ENCODE peak calls at places on chromosomes 2 and 18, in nine cellular contexts. Z is cardiac fibroblast, X is adrenal gland, G is A549, K is HFF-Myc, B is cardiac muscle cell, O is lower lobe of right lung, P is hepatocyte, J is tibial nerve. Q is an unnamed sample.
A peak's percentile ranks its signal among the peaks of the same experiment; 100 is the strongest.

GRCh38 chr2:145563752-145564615 is 1044.1 kb upstream of the ZEB2 start:
- DNase-seq in B (no peak), O (no peak), P (peak; percentile 41), G (no peak), K (no peak), X (no peak), J (no peak), Z (peak; percentile 12), Q (no peak)

GRCh38 chr18:76619342-76620315 is 124.6 kb upstream of the ZNF516 start:
- DNase-seq in G (no peak), P (peak; percentile 78), B (peak; percentile 88), J (peak; percentile 59), K (no peak), Z (peak; percentile 79), X (peak; percentile 94), O (peak; percentile 80), Q (no peak)

GRCh38 chr2:15198051-15198450 is 363.1 kb downstream of the NBAS start:
- DNase-seq in J (no peak), K (no peak), X (no peak), B (no peak), G (no peak), O (no peak), P (no peak), Z (no peak), Q (no peak)

GRCh38 chr2:169999041-169999440 is 171.8 kb downstream of the UBR3 start:
- DNase-seq in B (no peak), G (no peak), O (no peak), J (no peak), Z (no peak), P (no peak), K (peak; percentile 19), X (no peak), Q (no peak)

GRCh38 chr2:173884403-173884802 is 80.8 kb downstream of the SP3 start:
- DNase-seq in G (no peak), O (peak; percentile 69), Z (peak; percentile 66), K (no peak), J (peak; percentile 37), X (peak; percentile 73), P (peak; percentile 29), B (peak; percentile 70), Q (peak; percentile 30)

GRCh38 chr2:200482194-200482593 is 27.7 kb downstream of the KCTD18 start:
- DNase-seq in Z (no peak), P (no peak), J (no peak), O (no peak), X (no peak), G (no peak), B (no peak), K (no peak), Q (peak; percentile 75)

GRCh38 chr2:78553866-78554647 is 471.4 kb upstream of the REG3G start:
- DNase-seq in J (no peak), X (no peak), P (no peak), O (no peak), K (no peak), G (no peak), Z (no peak), B (peak; percentile 40), Q (peak; percentile 60)

GRCh38 chr2:37871453-37872191 is 53.5 kb upstream of the RMDN2 start:
- DNase-seq in P (peak; percentile 53), B (no peak), O (no peak), J (no peak), K (no peak), X (no peak), G (no peak), Z (peak; percentile 87), Q (no peak)

GRCh38 chr2:44943031-44943692 is 1.7 kb downstream of the SIX3 start:
- DNase-seq in K (no peak), G (no peak), Z (no peak), X (no peak), O (no peak), P (no peak), B (no peak), J (no peak), Q (peak; percentile 34)

GRCh38 chr2:44943693-44944101 is 2.2 kb downstream of the SIX3 start:
- DNase-seq in O (no peak), X (no peak), G (no peak), B (no peak), Z (no peak), J (no peak), P (no peak), K (no peak), Q (peak; percentile 51)

GRCh38 chr2:44941551-44942234 is at the start of gene SIX3:
- DNase-seq in P (no peak), K (no peak), O (no peak), Z (no peak), B (no peak), X (no peak), G (no peak), J (no peak), Q (peak; percentile 80)

GRCh38 chr2:44940612-44941464 is 664 bp upstream of the SIX3 start:
- DNase-seq in J (no peak), K (no peak), G (no peak), B (no peak), O (no peak), X (no peak), Z (no peak), P (no peak), Q (no peak)

DNA sequence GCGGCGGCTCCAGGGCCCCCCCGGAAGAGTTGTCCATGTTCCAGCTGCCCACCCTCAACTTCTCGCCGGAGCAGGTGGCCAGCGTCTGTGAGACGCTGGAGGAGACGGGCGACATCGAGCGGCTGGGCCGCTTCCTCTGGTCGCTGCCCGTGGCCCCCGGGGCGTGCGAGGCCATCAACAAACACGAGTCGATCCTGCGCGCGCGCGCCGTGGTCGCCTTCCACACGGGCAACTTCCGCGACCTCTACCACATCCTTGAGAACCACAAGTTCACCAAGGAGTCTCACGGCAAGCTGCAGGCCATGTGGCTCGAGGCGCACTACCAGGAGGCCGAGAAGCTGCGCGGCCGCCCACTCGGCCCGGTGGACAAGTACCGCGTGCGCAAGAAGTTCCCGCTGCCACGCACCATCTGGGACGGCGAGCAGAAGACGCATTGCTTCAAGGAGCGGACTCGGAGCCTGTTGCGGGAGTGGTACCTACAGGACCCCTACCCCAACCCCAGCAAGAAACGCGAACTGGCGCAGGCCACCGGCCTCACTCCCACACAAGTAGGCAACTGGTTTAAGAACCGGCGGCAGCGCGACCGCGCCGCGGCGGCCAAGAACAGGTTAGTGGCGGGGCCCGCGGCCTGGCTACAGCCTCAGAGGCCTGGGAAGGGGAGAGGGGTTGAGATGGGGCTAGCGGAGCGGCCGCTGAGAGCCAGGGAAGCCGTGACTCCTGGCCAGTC is 965 bp downstream of the SIX3 start:
- DNase-seq in K (no peak), X (no peak), Z (no peak), P (no peak), O (peak; percentile 48), J (no peak), G (no peak), B (no peak), Q (peak; percentile 60)
- TF ChIP-seq CTCF in K (no peak), X (no peak), Z (no peak), P (no peak), O (no peak), J (no peak), G (no peak), B (no peak), Q (no peak)

GRCh38 chr18:45588284-45588683 is 27.0 kb upstream of the SLC14A2 start:
- DNase-seq in G (no peak), P (peak; percentile 27), Z (no peak), X (no peak), O (no peak), B (no peak), J (no peak), K (peak; percentile 79), Q (no peak)

GRCh38 chr18:45589559-45590041 is 25.7 kb upstream of the SLC14A2 start:
- DNase-seq in G (no peak), O (no peak), B (no peak), X (peak; percentile 19), K (peak; percentile 96), J (no peak), P (no peak), Z (peak; percentile 54), Q (no peak)

GRCh38 chr18:45590546-45590945 is 24.7 kb upstream of the SLC14A2 start:
- DNase-seq in X (no peak), K (no peak), J (no peak), Z (no peak), G (no peak), B (no peak), P (no peak), O (no peak), Q (no peak)

GRCh38 chr18:45590060-45590537 is 25.2 kb upstream of the SLC14A2 start:
- DNase-seq in X (no peak), J (no peak), G (no peak), Z (no peak), K (no peak), B (no peak), P (peak; percentile 30), O (no peak), Q (no peak)

DNA sequence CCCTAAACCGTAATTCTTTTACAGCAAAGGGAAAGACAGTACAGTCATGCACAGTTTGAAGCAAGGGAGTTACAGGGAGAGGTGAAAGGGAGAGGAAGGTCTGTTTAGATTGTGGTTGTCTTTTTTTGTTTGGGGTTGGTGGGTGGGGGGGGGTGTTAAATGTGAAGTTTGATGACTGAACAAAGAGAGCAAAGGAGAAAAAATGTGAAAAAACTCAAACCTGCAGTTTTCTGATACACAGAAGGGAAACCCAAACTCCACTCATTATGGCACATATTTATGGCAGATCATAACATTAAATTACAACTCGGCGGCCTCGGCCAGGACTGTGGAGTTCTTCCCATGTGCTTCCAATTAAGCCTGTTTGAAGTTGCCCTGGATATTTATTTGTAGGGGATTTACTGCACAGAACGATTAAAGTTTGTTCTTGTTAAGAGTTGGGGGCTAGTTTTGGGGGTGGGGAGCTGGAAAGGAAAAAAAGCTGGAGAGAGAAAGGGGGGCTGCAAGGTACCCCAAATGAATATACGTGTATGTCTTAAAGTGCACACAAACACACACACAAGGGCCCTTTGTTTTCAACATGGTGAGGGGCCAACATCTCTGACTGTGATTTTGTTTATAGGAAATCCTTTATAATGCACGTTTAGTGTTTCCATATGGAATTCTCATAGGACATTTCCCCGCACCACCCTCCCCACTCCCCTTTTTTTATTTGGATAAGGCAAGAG is 26.3 kb upstream of the SLC14A2 start:
- DNase-seq in Z (no peak), K (peak; percentile 76), G (peak; percentile 3), J (no peak), X (no peak), O (no peak), P (peak; percentile 70), B (no peak), Q (no peak)
- TF ChIP-seq CTCF in Z (no peak), K (no peak), G (no peak), J (no peak), X (no peak), O (no peak), P (no peak), B (no peak), Q (no peak)

DNA sequence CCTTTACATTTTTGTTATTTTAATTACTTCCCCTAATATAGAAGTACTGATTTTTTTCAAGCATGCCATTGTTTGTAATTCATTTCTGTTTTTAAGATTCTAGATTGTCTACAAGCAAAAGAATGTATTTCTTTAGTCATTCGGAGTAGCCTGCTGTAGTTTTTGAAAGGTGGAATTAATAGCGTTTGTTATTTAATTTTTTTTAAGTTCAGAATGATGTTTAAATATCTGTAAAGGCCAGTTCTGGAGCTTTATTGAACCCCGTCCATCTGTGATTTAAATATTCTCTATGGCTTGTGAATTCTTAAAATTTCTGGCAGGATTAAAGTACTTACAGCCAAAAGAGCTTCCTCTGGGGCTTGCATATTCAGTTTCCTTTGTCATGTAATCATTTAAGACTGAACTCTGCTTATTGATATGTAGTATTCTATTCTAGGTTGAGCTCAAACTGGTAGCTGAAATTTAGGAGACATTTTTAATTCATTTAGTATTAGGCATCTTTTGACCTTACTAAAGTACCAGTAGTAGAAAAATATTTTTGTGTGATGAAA is 5.2 kb downstream of the TGIF1 start:
- DNase-seq in Z (no peak), B (no peak), X (no peak), G (no peak), O (no peak), K (no peak), P (no peak), J (no peak), Q (no peak)
- TF ChIP-seq CTCF in Z (no peak), B (no peak), X (no peak), G (no peak), O (no peak), K (no peak), P (no peak), J (no peak), Q (no peak)

GRCh38 chr2:9993490-9994165 is 42.1 kb downstream of the GRHL1 start:
- DNase-seq in O (no peak), X (no peak), Z (no peak), K (no peak), G (no peak), P (no peak), J (no peak), B (no peak), Q (no peak)

GRCh38 chr2:9994462-9994861 is 43.0 kb downstream of the GRHL1 start:
- DNase-seq in O (no peak), J (no peak), G (no peak), B (no peak), K (no peak), P (no peak), Z (no peak), X (no peak), Q (no peak)

GRCh38 chr2:9990735-9991134 is 39.2 kb downstream of the GRHL1 start:
- DNase-seq in K (no peak), G (no peak), X (peak; percentile 61), P (no peak), Z (peak; percentile 25), B (no peak), J (no peak), O (no peak), Q (no peak)

GRCh38 chr2:9991221-9991620 is 39.7 kb downstream of the GRHL1 start:
- DNase-seq in X (no peak), G (no peak), O (no peak), J (no peak), Z (no peak), K (no peak), P (peak; percentile 42), B (no peak), Q (no peak)

GRCh38 chr2:9991829-9992273 is 40.4 kb downstream of the GRHL1 start:
- DNase-seq in X (peak; percentile 77), J (no peak), B (no peak), O (no peak), P (no peak), Z (peak; percentile 36), G (no peak), K (no peak), Q (no peak)
- TF ChIP-seq CTCF in X (no peak), J (no peak), B (no peak), O (no peak), P (no peak), Z (no peak), G (no peak), K (no peak), Q (no peak)